ENCODE peak calls at places on chromosomes 12 and 14, in six cellular contexts. One of them, this sample, is unnamed. For H3K4me1, the result is how much of the 10 kb centered on the place peaks cover.

GRCh38 chr14:101151226-101151929 is 247.9 kb upstream of the RTL1 start:
- DNase-seq in keratinocyte: no peak
- DNase-seq in effector memory CD4-positive, alpha-beta T cell: no peak
- DNase-seq in astrocyte: peak
- DNase-seq in tibial artery: no peak
- DNase-seq in small intestine: no peak
- DNase-seq in this sample: no peak

GRCh38 chr12:56317675-56318074 is 1.9 kb upstream of the CNPY2 start:
- DNase-seq in effector memory CD4-positive, alpha-beta T cell: no peak
- DNase-seq in small intestine: no peak
- DNase-seq in keratinocyte: no peak
- DNase-seq in tibial artery: no peak
- DNase-seq in astrocyte: no peak
- DNase-seq in this sample: no peak

GRCh38 chr12:29756741-29757390 is 26.9 kb downstream of the TMTC1 start:
- DNase-seq in tibial artery: no peak
- DNase-seq in effector memory CD4-positive, alpha-beta T cell: no peak
- DNase-seq in astrocyte: no peak
- DNase-seq in keratinocyte: no peak
- DNase-seq in small intestine: no peak
- DNase-seq in this sample: no peak

GRCh38 chr12:82705774-82706173 is 19.1 kb downstream of the TMTC2 start:
- DNase-seq in tibial artery: no peak
- DNase-seq in effector memory CD4-positive, alpha-beta T cell: no peak
- DNase-seq in small intestine: no peak
- DNase-seq in astrocyte: no peak
- DNase-seq in keratinocyte: no peak
- DNase-seq in this sample: no peak

GRCh38 chr14:60051690-60052324 is 39.9 kb upstream of the PCNX4 start:
- DNase-seq in tibial artery: no peak
- DNase-seq in small intestine: no peak
- DNase-seq in effector memory CD4-positive, alpha-beta T cell: no peak
- DNase-seq in keratinocyte: no peak
- DNase-seq in astrocyte: peak
- DNase-seq in this sample: peak

GRCh38 chr14:106436310-106436905 is 910.0 kb downstream of the TMEM121 start:
- DNase-seq in astrocyte: no peak
- DNase-seq in tibial artery: no peak
- DNase-seq in effector memory CD4-positive, alpha-beta T cell: peak
- DNase-seq in small intestine: peak
- DNase-seq in keratinocyte: no peak
- DNase-seq in this sample: peak

GRCh38 chr12:563250-563781 is 99.9 kb downstream of the NINJ2 start:
- DNase-seq in tibial artery: no peak
- DNase-seq in effector memory CD4-positive, alpha-beta T cell: peak
- DNase-seq in small intestine: peak
- DNase-seq in keratinocyte: no peak
- DNase-seq in astrocyte: peak
- DNase-seq in this sample: peak

GRCh38 chr14:73736842-73737241 is 22.7 kb upstream of the PNMA1 start:
- DNase-seq in tibial artery: no peak
- DNase-seq in keratinocyte: no peak
- DNase-seq in small intestine: no peak
- DNase-seq in effector memory CD4-positive, alpha-beta T cell: no peak
- DNase-seq in astrocyte: no peak
- DNase-seq in this sample: no peak

GRCh38 chr12:105825141-105825540 is 313.6 kb downstream of the NUAK1 start:
- DNase-seq in astrocyte: peak
- DNase-seq in effector memory CD4-positive, alpha-beta T cell: no peak
- DNase-seq in tibial artery: no peak
- DNase-seq in keratinocyte: no peak
- DNase-seq in small intestine: no peak
- DNase-seq in this sample: no peak

GRCh38 chr12:132204064-132204821 is 60.0 kb downstream of the NOC4L start:
- DNase-seq in effector memory CD4-positive, alpha-beta T cell: no peak
- DNase-seq in small intestine: no peak
- DNase-seq in astrocyte: peak
- DNase-seq in tibial artery: no peak
- DNase-seq in keratinocyte: no peak
- DNase-seq in this sample: no peak

GRCh38 chr14:67453575-67454300 is 34.8 kb downstream of the TMEM229B start:
- DNase-seq in small intestine: no peak
- DNase-seq in keratinocyte: no peak
- DNase-seq in effector memory CD4-positive, alpha-beta T cell: no peak
- DNase-seq in tibial artery: no peak
- DNase-seq in astrocyte: no peak
- DNase-seq in this sample: no peak

GRCh38 chr12:2623472-2623871 is 171.3 kb upstream of the FKBP4 start:
- DNase-seq in keratinocyte: no peak
- DNase-seq in effector memory CD4-positive, alpha-beta T cell: no peak
- DNase-seq in astrocyte: no peak
- DNase-seq in small intestine: no peak
- DNase-seq in tibial artery: no peak
- DNase-seq in this sample: no peak

GRCh38 chr12:62584619-62585018 is 118.0 kb downstream of the MON2 start:
- DNase-seq in keratinocyte: no peak
- DNase-seq in astrocyte: no peak
- DNase-seq in tibial artery: no peak
- DNase-seq in effector memory CD4-positive, alpha-beta T cell: no peak
- DNase-seq in small intestine: no peak
- DNase-seq in this sample: no peak

GRCh38 chr14:37546621-37547447 is 48.2 kb downstream of the FOXA1 start:
- DNase-seq in keratinocyte: no peak
- DNase-seq in astrocyte: no peak
- DNase-seq in effector memory CD4-positive, alpha-beta T cell: no peak
- DNase-seq in tibial artery: no peak
- DNase-seq in small intestine: no peak
- DNase-seq in this sample: no peak

GRCh38 chr12:22333751-22334695 is 484 bp downstream of the ST8SIA1 start:
- DNase-seq in small intestine: no peak
- DNase-seq in astrocyte: no peak
- DNase-seq in tibial artery: peak
- DNase-seq in keratinocyte: no peak
- DNase-seq in effector memory CD4-positive, alpha-beta T cell: no peak
- DNase-seq in this sample: peak

GRCh38 chr12:121417847-121418246 is 17.9 kb downstream of the RNF34 start:
- DNase-seq in astrocyte: no peak
- DNase-seq in small intestine: peak
- DNase-seq in keratinocyte: no peak
- DNase-seq in effector memory CD4-positive, alpha-beta T cell: no peak
- DNase-seq in tibial artery: no peak
- DNase-seq in this sample: no peak

GRCh38 chr12:13288937-13289643 is 92.6 kb downstream of the EMP1 start:
- DNase-seq in tibial artery: no peak
- DNase-seq in effector memory CD4-positive, alpha-beta T cell: no peak
- DNase-seq in keratinocyte: no peak
- DNase-seq in small intestine: no peak
- DNase-seq in astrocyte: no peak
- DNase-seq in this sample: no peak

GRCh38 chr14:93946104-93946503 is 19.0 kb downstream of the FAM181A start:
- DNase-seq in keratinocyte: no peak
- DNase-seq in effector memory CD4-positive, alpha-beta T cell: no peak
- DNase-seq in tibial artery: no peak
- DNase-seq in astrocyte: peak
- DNase-seq in small intestine: no peak
- DNase-seq in this sample: no peak

GRCh38 chr12:88834226-88834625 is 254.0 kb upstream of the KITLG start:
- DNase-seq in tibial artery: no peak
- DNase-seq in keratinocyte: no peak
- DNase-seq in small intestine: no peak
- DNase-seq in astrocyte: peak
- DNase-seq in effector memory CD4-positive, alpha-beta T cell: no peak
- DNase-seq in this sample: no peak

GRCh38 chr12:65668981-65669695 is 155.1 kb upstream of the HMGA2 start:
- DNase-seq in astrocyte: no peak
- DNase-seq in keratinocyte: no peak
- DNase-seq in small intestine: no peak
- DNase-seq in tibial artery: no peak
- DNase-seq in effector memory CD4-positive, alpha-beta T cell: no peak
- DNase-seq in this sample: no peak

GRCh38 chr12:113474635-113475436 is 3.2 kb upstream of the LHX5 start:
- DNase-seq in astrocyte: no peak
- DNase-seq in keratinocyte: no peak
- DNase-seq in effector memory CD4-positive, alpha-beta T cell: no peak
- DNase-seq in tibial artery: no peak
- DNase-seq in small intestine: no peak
- DNase-seq in this sample: no peak

GRCh38 chr12:129641916-129642315 is 261.9 kb downstream of the TMEM132D start:
- DNase-seq in astrocyte: no peak
- DNase-seq in tibial artery: no peak
- DNase-seq in small intestine: no peak
- DNase-seq in keratinocyte: no peak
- DNase-seq in effector memory CD4-positive, alpha-beta T cell: no peak
- DNase-seq in this sample: no peak

GRCh38 chr14:22432348-22432976 is 156.6 kb downstream of the DAD1 start:
- DNase-seq in astrocyte: peak
- DNase-seq in effector memory CD4-positive, alpha-beta T cell: no peak
- DNase-seq in tibial artery: peak
- DNase-seq in small intestine: peak
- DNase-seq in keratinocyte: peak
- DNase-seq in this sample: no peak

GRCh38 chr12:131391399-131391798 is 319.5 kb upstream of the SFSWAP start:
- DNase-seq in small intestine: no peak
- DNase-seq in astrocyte: no peak
- DNase-seq in keratinocyte: no peak
- DNase-seq in effector memory CD4-positive, alpha-beta T cell: no peak
- DNase-seq in tibial artery: no peak
- DNase-seq in this sample: no peak

GRCh38 chr14:64704743-64705405 is 650 bp downstream of the PLEKHG3 start:
- DNase-seq in small intestine: peak
- DNase-seq in effector memory CD4-positive, alpha-beta T cell: no peak
- DNase-seq in astrocyte: no peak
- DNase-seq in keratinocyte: no peak
- DNase-seq in tibial artery: peak
- DNase-seq in this sample: no peak

GRCh38 chr12:72141381-72141780 is 130.8 kb upstream of the TRHDE start:
- DNase-seq in effector memory CD4-positive, alpha-beta T cell: no peak
- DNase-seq in small intestine: no peak
- DNase-seq in astrocyte: no peak
- DNase-seq in tibial artery: no peak
- DNase-seq in keratinocyte: no peak
- DNase-seq in this sample: no peak

GRCh38 chr12:65510584-65511050 is 232.1 kb downstream of the MSRB3 start:
- DNase-seq in astrocyte: peak
- DNase-seq in tibial artery: no peak
- DNase-seq in small intestine: peak
- DNase-seq in effector memory CD4-positive, alpha-beta T cell: no peak
- DNase-seq in keratinocyte: no peak
- DNase-seq in this sample: no peak

DNA sequence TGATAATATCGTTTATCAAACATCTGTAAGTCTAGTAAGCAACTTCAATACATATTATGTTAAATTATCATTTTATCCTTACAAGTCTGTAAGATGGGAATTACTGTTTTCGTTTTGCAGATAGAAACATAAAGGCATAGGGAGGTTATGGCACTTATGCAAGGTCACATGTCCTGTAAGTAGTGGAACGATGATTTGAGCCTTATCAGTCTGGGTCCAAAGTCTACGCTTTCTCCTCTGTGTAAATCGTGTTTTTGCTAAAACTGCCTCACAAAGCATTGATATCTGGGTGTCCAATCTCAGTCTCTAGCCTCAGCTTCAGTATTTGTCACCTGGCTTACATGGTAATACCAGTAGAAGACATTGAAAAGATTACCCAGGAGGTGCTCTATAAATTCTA is 174.9 kb upstream of the RASSF8 start:
- DNase-seq in effector memory CD4-positive, alpha-beta T cell: no peak
- DNase-seq in small intestine: no peak
- DNase-seq in astrocyte: no peak
- DNase-seq in tibial artery: no peak
- DNase-seq in keratinocyte: no peak
- DNase-seq in this sample: no peak
- H3K4me3 ChIP-seq in effector memory CD4-positive, alpha-beta T cell: no peak
- H3K4me3 ChIP-seq in small intestine: no peak
- H3K4me3 ChIP-seq in astrocyte: no peak
- H3K4me3 ChIP-seq in tibial artery: no peak
- H3K4me3 ChIP-seq in keratinocyte: no peak
- H3K4me3 ChIP-seq in this sample: no peak

GRCh38 chr14:68573126-68573525 is 219.7 kb downstream of the ZFP36L1 start:
- DNase-seq in small intestine: no peak
- DNase-seq in astrocyte: no peak
- DNase-seq in keratinocyte: no peak
- DNase-seq in effector memory CD4-positive, alpha-beta T cell: no peak
- DNase-seq in tibial artery: peak
- DNase-seq in this sample: no peak
- H3K4me1 ChIP-seq in small intestine: under half
- H3K4me1 ChIP-seq in astrocyte: under half
- H3K4me1 ChIP-seq in keratinocyte: under half
- H3K4me1 ChIP-seq in effector memory CD4-positive, alpha-beta T cell: under half
- H3K4me1 ChIP-seq in tibial artery: under half
- H3K4me1 ChIP-seq in this sample: under half

GRCh38 chr12:52310622-52311281 is 10.4 kb downstream of the KRT83 start:
- DNase-seq in keratinocyte: no peak
- DNase-seq in tibial artery: peak
- DNase-seq in small intestine: no peak
- DNase-seq in effector memory CD4-positive, alpha-beta T cell: no peak
- DNase-seq in astrocyte: no peak
- DNase-seq in this sample: no peak

GRCh38 chr12:52311282-52311643 is 9.9 kb downstream of the KRT83 start:
- DNase-seq in tibial artery: peak
- DNase-seq in astrocyte: no peak
- DNase-seq in effector memory CD4-positive, alpha-beta T cell: no peak
- DNase-seq in keratinocyte: no peak
- DNase-seq in small intestine: no peak
- DNase-seq in this sample: no peak

GRCh38 chr12:52305921-52306705 is 14.8 kb upstream of the KRT81 start:
- DNase-seq in small intestine: no peak
- DNase-seq in tibial artery: peak
- DNase-seq in effector memory CD4-positive, alpha-beta T cell: no peak
- DNase-seq in keratinocyte: no peak
- DNase-seq in astrocyte: no peak
- DNase-seq in this sample: no peak

GRCh38 chr12:52307836-52308806 is 13.1 kb downstream of the KRT83 start:
- DNase-seq in effector memory CD4-positive, alpha-beta T cell: no peak
- DNase-seq in small intestine: peak
- DNase-seq in tibial artery: peak
- DNase-seq in astrocyte: peak
- DNase-seq in keratinocyte: no peak
- DNase-seq in this sample: no peak

GRCh38 chr12:52308807-52309425 is 12.3 kb downstream of the KRT83 start:
- DNase-seq in small intestine: no peak
- DNase-seq in effector memory CD4-positive, alpha-beta T cell: no peak
- DNase-seq in tibial artery: peak
- DNase-seq in keratinocyte: no peak
- DNase-seq in astrocyte: no peak
- DNase-seq in this sample: no peak
- H3K4me3 ChIP-seq in small intestine: peak
- H3K4me3 ChIP-seq in effector memory CD4-positive, alpha-beta T cell: no peak
- H3K4me3 ChIP-seq in tibial artery: peak
- H3K4me3 ChIP-seq in keratinocyte: no peak
- H3K4me3 ChIP-seq in astrocyte: no peak
- H3K4me3 ChIP-seq in this sample: no peak

DNA sequence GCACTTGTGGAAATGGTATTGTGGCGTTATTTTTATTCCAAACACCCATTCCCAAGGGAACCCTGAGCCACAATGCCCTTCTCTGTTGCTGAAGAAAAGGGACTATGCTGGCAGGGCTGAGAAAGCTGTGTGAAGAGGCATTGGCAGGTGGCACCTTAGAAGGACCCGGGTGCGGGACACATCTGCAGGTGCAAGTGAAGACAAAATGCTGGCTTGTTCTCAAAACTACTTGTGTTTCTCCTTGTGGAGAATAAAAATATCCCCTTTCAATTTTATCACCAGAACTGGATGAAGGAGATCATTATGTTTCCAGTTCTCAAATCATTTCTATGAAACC is 54.5 kb upstream of the HIF1A start:
- DNase-seq in small intestine: no peak
- DNase-seq in tibial artery: no peak
- DNase-seq in keratinocyte: no peak
- DNase-seq in astrocyte: no peak
- DNase-seq in effector memory CD4-positive, alpha-beta T cell: no peak
- DNase-seq in this sample: no peak
- H3K4me1 ChIP-seq in small intestine: under half
- H3K4me1 ChIP-seq in tibial artery: under half
- H3K4me1 ChIP-seq in keratinocyte: under half
- H3K4me1 ChIP-seq in astrocyte: under half
- H3K4me1 ChIP-seq in effector memory CD4-positive, alpha-beta T cell: under half
- H3K4me1 ChIP-seq in this sample: under half

This sample was measured in CD8-positive, alpha-beta T cell.